ENCODE peak calls at places on chromosome 17, in seven cellular contexts. X is mucosa of descending colon, N is dorsolateral prefrontal cortex, E is A549, D is heart left ventricle, O is cardiac muscle cell, A is GM23338. W is an unnamed sample.

GRCh38 chr17:57747221-57748017 is 2.3 kb upstream of the CCDC182 start:
- DNase-seq in X (no peak), N (no peak), E (peak), D (no peak), O (peak), A (peak), W (peak)

GRCh38 chr17:37821025-37821713 is 76.3 kb upstream of the HNF1B start:
- DNase-seq in X (no peak), N (no peak), E (no peak), D (no peak), O (peak), A (no peak), W (no peak)

GRCh38 chr17:47717845-47718621 is 15.0 kb upstream of the TBX21 start:
- DNase-seq in X (no peak), N (no peak), E (no peak), D (no peak), O (no peak), A (no peak), W (no peak)

GRCh38 chr17:17561408-17562144 is 29.9 kb downstream of the PEMT start:
- DNase-seq in X (peak), N (no peak), E (no peak), D (no peak), O (no peak), A (no peak), W (no peak)

GRCh38 chr17:68399638-68400403 is 57.5 kb downstream of the WIPI1 start:
- DNase-seq in X (no peak), N (no peak), E (no peak), D (no peak), O (peak), A (no peak), W (no peak)

GRCh38 chr17:19763416-19763815 is 15.3 kb upstream of the ALDH3A1 start:
- DNase-seq in X (no peak), N (peak), E (no peak), D (no peak), O (no peak), A (no peak), W (no peak)

GRCh38 chr17:10210151-10210574 is 11.8 kb upstream of the GAS7 start:
- DNase-seq in X (no peak), N (no peak), E (no peak), D (no peak), O (peak), A (peak), W (no peak)

GRCh38 chr17:81280571-81280970 is 14.5 kb downstream of the SLC38A10 start:
- DNase-seq in X (no peak), N (no peak), E (no peak), D (no peak), O (no peak), A (no peak), W (no peak)

GRCh38 chr17:72665841-72666518 is 426.5 kb downstream of the SLC39A11 start:
- DNase-seq in X (no peak), N (no peak), E (no peak), D (no peak), O (no peak), A (no peak), W (no peak)

GRCh38 chr17:35630530-35631148 is 43.5 kb downstream of the AP2B1 start:
- DNase-seq in X (no peak), N (no peak), E (no peak), D (no peak), O (peak), A (no peak), W (no peak)

DNA sequence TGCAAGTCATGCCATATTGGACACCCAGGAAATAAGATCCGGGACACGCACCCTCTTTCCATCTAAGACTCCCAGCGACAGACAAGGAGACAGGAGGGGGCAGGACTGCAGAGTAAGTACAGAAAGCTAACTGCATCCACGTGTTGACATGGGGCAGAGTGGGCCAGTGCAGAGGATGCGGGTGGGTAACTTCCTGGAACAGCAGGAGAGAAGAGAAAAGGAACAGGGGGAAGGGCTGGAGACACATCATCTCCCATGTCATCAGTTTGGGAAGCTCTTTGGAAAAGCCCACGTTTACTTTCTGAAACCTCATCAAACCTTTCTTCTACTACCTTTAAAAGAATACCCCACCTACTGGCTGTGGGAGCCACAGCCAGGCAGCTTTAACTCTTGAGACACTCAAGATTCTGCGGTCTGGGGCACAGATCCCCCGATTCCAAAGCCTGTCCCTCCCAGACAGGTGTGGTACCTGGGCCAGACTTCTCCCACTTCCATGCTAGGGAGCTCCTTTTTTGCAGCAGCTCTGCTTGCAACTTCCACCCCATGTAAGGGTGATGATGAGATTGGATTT is 273.5 kb upstream of the RPL38 start:
- DNase-seq in X (no peak), N (no peak), E (no peak), D (no peak), O (no peak), A (peak), W (no peak)
- TF ChIP-seq CTCF in X (no peak), N (no peak), E (no peak), D (no peak), O (no peak), A (peak), W (no peak)

DNA sequence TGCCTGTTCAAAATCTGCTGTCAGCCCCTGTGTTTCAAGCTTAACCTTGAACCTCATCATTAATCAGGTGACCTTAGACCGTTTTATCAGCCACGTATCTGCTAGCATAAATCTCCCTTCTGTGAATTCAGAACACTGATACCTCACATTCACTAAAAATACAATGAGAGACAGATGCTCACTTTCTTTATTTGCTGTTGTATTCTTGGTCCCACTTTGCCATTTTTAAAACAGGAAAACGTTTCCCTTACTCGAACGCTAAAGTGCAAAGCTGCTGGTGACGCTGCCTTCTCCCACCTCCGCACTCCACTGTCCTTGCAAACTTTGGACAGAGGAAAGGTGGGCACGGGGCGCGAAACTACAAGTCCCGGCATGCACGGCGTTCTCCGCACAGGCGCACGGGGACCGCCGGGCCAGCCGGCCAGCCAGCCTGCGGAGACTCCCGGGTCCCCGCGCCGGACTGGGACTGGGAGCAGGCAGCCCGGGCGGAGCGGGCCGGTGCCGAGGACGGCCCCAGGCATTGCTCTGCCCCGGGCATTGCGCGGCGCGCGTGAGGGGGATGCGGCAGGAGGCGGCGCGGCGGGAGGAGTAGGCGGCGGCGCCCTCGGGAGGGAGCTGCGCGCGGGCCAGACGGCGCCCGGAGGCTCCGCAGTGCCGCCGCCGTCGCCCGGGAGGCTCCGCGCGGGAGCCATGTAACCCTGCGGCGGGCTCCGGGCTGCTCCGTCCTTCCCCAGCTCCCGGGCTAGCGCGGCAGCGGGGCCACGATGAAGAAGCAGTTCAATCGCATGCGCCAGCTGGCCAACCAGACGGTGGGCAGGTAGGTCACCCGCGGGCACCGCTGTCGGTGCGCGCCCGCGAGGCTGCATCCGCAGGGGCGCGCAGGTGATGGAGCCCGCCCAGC is at the start of gene ARHGAP44:
- DNase-seq in X (peak), N (peak), E (peak), D (peak), O (peak), A (peak), W (peak)
- TF ChIP-seq CTCF in X (no peak), N (peak), E (no peak), D (no peak), O (no peak), A (no peak), W (no peak)

GRCh38 chr17:42116705-42117396 is 4.3 kb downstream of the KAT2A start:
- DNase-seq in X (peak), N (peak), E (peak), D (peak), O (peak), A (peak), W (peak)
- TF ChIP-seq CTCF in X (peak), N (peak), E (peak), D (peak), O (peak), A (peak), W (peak)

GRCh38 chr17:63433746-63434591 is 12.1 kb downstream of the CYB561 start:
- DNase-seq in X (peak), N (no peak), E (no peak), D (peak), O (peak), A (no peak), W (no peak)

GRCh38 chr17:63437287-63438091 is 8.6 kb downstream of the CYB561 start:
- DNase-seq in X (peak), N (no peak), E (no peak), D (no peak), O (peak), A (no peak), W (no peak)

GRCh38 chr17:63435681-63436522 is 10.2 kb downstream of the CYB561 start:
- DNase-seq in X (peak), N (no peak), E (peak), D (no peak), O (no peak), A (peak), W (no peak)

GRCh38 chr17:63436523-63437110 is 9.5 kb downstream of the CYB561 start:
- DNase-seq in X (peak), N (no peak), E (no peak), D (no peak), O (peak), A (peak), W (no peak)

DNA sequence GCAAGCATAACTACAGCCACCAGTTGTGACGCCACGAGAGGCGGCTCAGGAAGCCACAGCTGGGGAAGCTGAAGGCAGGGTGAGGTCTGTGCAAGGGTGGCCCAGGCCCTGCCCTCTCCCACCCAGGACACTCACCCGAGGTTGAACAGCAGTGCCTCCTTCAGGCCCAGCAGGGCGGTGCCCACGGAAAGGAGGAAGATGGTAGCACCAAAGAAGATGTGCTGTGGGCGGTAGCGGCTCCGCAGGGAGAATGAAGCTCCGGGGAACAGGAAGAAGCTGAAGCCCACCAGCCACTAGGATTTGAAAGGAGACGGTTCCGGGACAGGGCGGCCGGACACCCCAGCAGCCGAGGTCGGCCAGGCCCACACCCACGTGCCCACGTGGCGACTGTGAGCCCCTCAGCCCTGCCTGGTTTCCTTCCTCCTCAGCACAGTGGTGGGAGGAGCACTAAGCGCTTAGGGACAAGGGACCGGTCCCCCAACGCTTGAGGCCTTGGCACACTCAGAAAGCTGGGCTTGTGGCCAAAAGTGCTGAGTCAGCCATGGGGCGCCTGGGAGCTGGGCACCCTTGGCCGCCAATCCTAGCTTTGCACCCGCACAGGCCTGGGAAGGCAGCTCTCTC is 11.0 kb downstream of the CYB561 start:
- DNase-seq in X (peak), N (peak), E (peak), D (peak), O (peak), A (no peak), W (no peak)
- TF ChIP-seq CTCF in X (no peak), N (no peak), E (peak), D (no peak), O (peak), A (peak), W (no peak)

GRCh38 chr17:60579090-60579489 is 20.9 kb upstream of the PPM1D start:
- DNase-seq in X (no peak), N (no peak), E (no peak), D (no peak), O (peak), A (no peak), W (no peak)

GRCh38 chr17:60577147-60577925 is 22.7 kb upstream of the PPM1D start:
- DNase-seq in X (no peak), N (no peak), E (no peak), D (peak), O (peak), A (peak), W (no peak)

DNA sequence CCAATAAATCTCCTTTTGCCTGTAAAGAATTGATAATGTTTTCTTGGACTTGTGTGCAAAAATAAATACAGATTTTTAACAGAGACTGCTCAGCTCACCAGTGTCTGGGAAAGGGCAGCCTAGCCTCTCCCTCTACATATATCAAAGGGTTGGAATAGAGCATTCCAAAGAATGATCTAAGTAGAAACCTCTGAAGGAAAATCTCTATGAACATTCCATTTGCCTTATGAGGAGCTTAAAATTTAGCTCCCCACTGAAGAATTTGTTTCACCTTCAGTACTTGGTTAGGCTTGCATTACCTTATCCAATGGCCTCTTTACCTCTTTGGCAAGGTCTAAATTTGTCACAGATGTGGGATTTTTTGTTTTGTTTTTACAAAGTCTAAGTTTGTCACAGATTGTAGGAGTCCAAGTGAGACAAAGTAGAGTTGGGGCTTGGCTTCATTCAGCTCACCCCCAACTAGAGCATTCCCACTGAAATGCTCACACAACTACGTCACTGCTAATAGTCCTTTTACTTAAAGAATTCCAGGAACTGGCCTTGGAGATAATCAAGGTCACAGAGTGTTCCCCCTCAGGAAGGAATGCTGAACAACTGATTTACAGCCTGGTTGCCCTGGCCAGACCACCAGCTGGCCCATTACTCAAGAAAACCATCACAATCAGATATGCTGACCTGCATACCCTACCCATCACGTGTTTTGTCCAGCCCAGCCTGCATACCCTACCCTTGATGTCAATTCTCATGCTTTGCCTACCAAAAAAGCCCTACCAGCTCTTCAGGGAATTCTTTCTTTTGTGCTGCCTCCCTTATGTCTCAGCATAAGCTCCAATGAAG is 26.6 kb upstream of the PPM1D start:
- DNase-seq in X (no peak), N (no peak), E (no peak), D (no peak), O (peak), A (peak), W (no peak)
- TF ChIP-seq CTCF in X (no peak), N (no peak), E (no peak), D (no peak), O (peak), A (no peak), W (no peak)

W was measured in D721Med.